ENCODE peak calls at places on chromosomes 13 and 19, in nine cellular contexts. One of them, this sample, is unnamed.

GRCh38 chr13:93466502-93467036 is 240.0 kb downstream of the GPC6 start:
- DNase-seq in NCI-H1105: no peak
- DNase-seq in stimulated activated CD4-positive, alpha-beta T cell treated with anti-CD3 and anti-CD28 coated beads, Interleukin-2, amount 100 ng/mL, for 24 hours: no peak
- DNase-seq in aorta: no peak
- DNase-seq in H7: no peak
- DNase-seq in activated CD4-positive, alpha-beta T cell treated with anti-CD3 and anti-CD28 coated beads, Interleukin-2, amount 50 U/mL, for 4 hours: no peak
- DNase-seq in RKO: no peak
- DNase-seq in NCI-H1436 treated with DMSO at 0.1 percent for 48 hours: no peak
- DNase-seq in tibial nerve: no peak
- DNase-seq in this sample: no peak

GRCh38 chr13:95185851-95186250 is 115.4 kb downstream of the ABCC4 start:
- DNase-seq in NCI-H1105: no peak
- DNase-seq in stimulated activated CD4-positive, alpha-beta T cell treated with anti-CD3 and anti-CD28 coated beads, Interleukin-2, amount 100 ng/mL, for 24 hours: peak
- DNase-seq in aorta: no peak
- DNase-seq in H7: no peak
- DNase-seq in activated CD4-positive, alpha-beta T cell treated with anti-CD3 and anti-CD28 coated beads, Interleukin-2, amount 50 U/mL, for 4 hours: peak
- DNase-seq in RKO: no peak
- DNase-seq in NCI-H1436 treated with DMSO at 0.1 percent for 48 hours: no peak
- DNase-seq in tibial nerve: no peak
- DNase-seq in this sample: no peak

GRCh38 chr13:35552172-35552844 is 75.8 kb upstream of the MAB21L1 start:
- DNase-seq in NCI-H1105: no peak
- DNase-seq in stimulated activated CD4-positive, alpha-beta T cell treated with anti-CD3 and anti-CD28 coated beads, Interleukin-2, amount 100 ng/mL, for 24 hours: no peak
- DNase-seq in aorta: no peak
- DNase-seq in H7: no peak
- DNase-seq in activated CD4-positive, alpha-beta T cell treated with anti-CD3 and anti-CD28 coated beads, Interleukin-2, amount 50 U/mL, for 4 hours: no peak
- DNase-seq in RKO: no peak
- DNase-seq in NCI-H1436 treated with DMSO at 0.1 percent for 48 hours: no peak
- DNase-seq in tibial nerve: no peak
- DNase-seq in this sample: no peak

GRCh38 chr19:4730740-4731171 is 7.1 kb upstream of the DPP9 start:
- DNase-seq in NCI-H1105: no peak
- DNase-seq in stimulated activated CD4-positive, alpha-beta T cell treated with anti-CD3 and anti-CD28 coated beads, Interleukin-2, amount 100 ng/mL, for 24 hours: peak
- DNase-seq in aorta: no peak
- DNase-seq in H7: peak
- DNase-seq in activated CD4-positive, alpha-beta T cell treated with anti-CD3 and anti-CD28 coated beads, Interleukin-2, amount 50 U/mL, for 4 hours: peak
- DNase-seq in RKO: no peak
- DNase-seq in NCI-H1436 treated with DMSO at 0.1 percent for 48 hours: no peak
- DNase-seq in tibial nerve: no peak
- DNase-seq in this sample: no peak

GRCh38 chr19:42816901-42817300 is 51.4 kb upstream of the PSG8 start:
- DNase-seq in NCI-H1105: no peak
- DNase-seq in stimulated activated CD4-positive, alpha-beta T cell treated with anti-CD3 and anti-CD28 coated beads, Interleukin-2, amount 100 ng/mL, for 24 hours: no peak
- DNase-seq in aorta: no peak
- DNase-seq in H7: no peak
- DNase-seq in activated CD4-positive, alpha-beta T cell treated with anti-CD3 and anti-CD28 coated beads, Interleukin-2, amount 50 U/mL, for 4 hours: no peak
- DNase-seq in RKO: no peak
- DNase-seq in NCI-H1436 treated with DMSO at 0.1 percent for 48 hours: no peak
- DNase-seq in tibial nerve: no peak
- DNase-seq in this sample: no peak

GRCh38 chr19:18814063-18814462 is 17.7 kb upstream of the UPF1 start:
- DNase-seq in NCI-H1105: no peak
- DNase-seq in stimulated activated CD4-positive, alpha-beta T cell treated with anti-CD3 and anti-CD28 coated beads, Interleukin-2, amount 100 ng/mL, for 24 hours: no peak
- DNase-seq in aorta: peak
- DNase-seq in H7: no peak
- DNase-seq in activated CD4-positive, alpha-beta T cell treated with anti-CD3 and anti-CD28 coated beads, Interleukin-2, amount 50 U/mL, for 4 hours: no peak
- DNase-seq in RKO: no peak
- DNase-seq in NCI-H1436 treated with DMSO at 0.1 percent for 48 hours: no peak
- DNase-seq in tibial nerve: peak
- DNase-seq in this sample: no peak

GRCh38 chr13:73107459-73107858 is 48.7 kb downstream of the KLF5 start:
- DNase-seq in NCI-H1105: no peak
- DNase-seq in stimulated activated CD4-positive, alpha-beta T cell treated with anti-CD3 and anti-CD28 coated beads, Interleukin-2, amount 100 ng/mL, for 24 hours: no peak
- DNase-seq in aorta: no peak
- DNase-seq in H7: no peak
- DNase-seq in activated CD4-positive, alpha-beta T cell treated with anti-CD3 and anti-CD28 coated beads, Interleukin-2, amount 50 U/mL, for 4 hours: no peak
- DNase-seq in RKO: no peak
- DNase-seq in NCI-H1436 treated with DMSO at 0.1 percent for 48 hours: no peak
- DNase-seq in tibial nerve: no peak
- DNase-seq in this sample: no peak

GRCh38 chr13:39268398-39268797 is 230.1 kb downstream of the NHLRC3 start:
- DNase-seq in NCI-H1105: no peak
- DNase-seq in stimulated activated CD4-positive, alpha-beta T cell treated with anti-CD3 and anti-CD28 coated beads, Interleukin-2, amount 100 ng/mL, for 24 hours: no peak
- DNase-seq in aorta: no peak
- DNase-seq in H7: no peak
- DNase-seq in activated CD4-positive, alpha-beta T cell treated with anti-CD3 and anti-CD28 coated beads, Interleukin-2, amount 50 U/mL, for 4 hours: no peak
- DNase-seq in RKO: no peak
- DNase-seq in NCI-H1436 treated with DMSO at 0.1 percent for 48 hours: no peak
- DNase-seq in tibial nerve: no peak
- DNase-seq in this sample: no peak

GRCh38 chr13:50410921-50411712 is 395.9 kb downstream of the KCNRG start:
- DNase-seq in NCI-H1105: no peak
- DNase-seq in stimulated activated CD4-positive, alpha-beta T cell treated with anti-CD3 and anti-CD28 coated beads, Interleukin-2, amount 100 ng/mL, for 24 hours: peak
- DNase-seq in aorta: peak
- DNase-seq in H7: no peak
- DNase-seq in activated CD4-positive, alpha-beta T cell treated with anti-CD3 and anti-CD28 coated beads, Interleukin-2, amount 50 U/mL, for 4 hours: no peak
- DNase-seq in RKO: peak
- DNase-seq in NCI-H1436 treated with DMSO at 0.1 percent for 48 hours: no peak
- DNase-seq in tibial nerve: no peak
- DNase-seq in this sample: no peak

GRCh38 chr13:40187324-40187795 is 479.1 kb downstream of the FOXO1 start:
- DNase-seq in NCI-H1105: no peak
- DNase-seq in stimulated activated CD4-positive, alpha-beta T cell treated with anti-CD3 and anti-CD28 coated beads, Interleukin-2, amount 100 ng/mL, for 24 hours: peak
- DNase-seq in aorta: no peak
- DNase-seq in H7: no peak
- DNase-seq in activated CD4-positive, alpha-beta T cell treated with anti-CD3 and anti-CD28 coated beads, Interleukin-2, amount 50 U/mL, for 4 hours: peak
- DNase-seq in RKO: no peak
- DNase-seq in NCI-H1436 treated with DMSO at 0.1 percent for 48 hours: no peak
- DNase-seq in tibial nerve: no peak
- DNase-seq in this sample: no peak

GRCh38 chr19:41097302-41097701 is 9.1 kb downstream of the CYP2A13 start:
- DNase-seq in NCI-H1105: no peak
- DNase-seq in stimulated activated CD4-positive, alpha-beta T cell treated with anti-CD3 and anti-CD28 coated beads, Interleukin-2, amount 100 ng/mL, for 24 hours: no peak
- DNase-seq in aorta: no peak
- DNase-seq in H7: no peak
- DNase-seq in activated CD4-positive, alpha-beta T cell treated with anti-CD3 and anti-CD28 coated beads, Interleukin-2, amount 50 U/mL, for 4 hours: no peak
- DNase-seq in RKO: no peak
- DNase-seq in NCI-H1436 treated with DMSO at 0.1 percent for 48 hours: no peak
- DNase-seq in tibial nerve: no peak
- DNase-seq in this sample: no peak

GRCh38 chr13:95643471-95643813 is 1.1 kb downstream of the DZIP1 start:
- DNase-seq in NCI-H1105: peak
- DNase-seq in stimulated activated CD4-positive, alpha-beta T cell treated with anti-CD3 and anti-CD28 coated beads, Interleukin-2, amount 100 ng/mL, for 24 hours: no peak
- DNase-seq in aorta: no peak
- DNase-seq in H7: no peak
- DNase-seq in activated CD4-positive, alpha-beta T cell treated with anti-CD3 and anti-CD28 coated beads, Interleukin-2, amount 50 U/mL, for 4 hours: no peak
- DNase-seq in RKO: no peak
- DNase-seq in NCI-H1436 treated with DMSO at 0.1 percent for 48 hours: no peak
- DNase-seq in tibial nerve: no peak
- DNase-seq in this sample: peak

GRCh38 chr19:34375598-34375997 is 10.6 kb downstream of the GPI start:
- DNase-seq in NCI-H1105: no peak
- DNase-seq in stimulated activated CD4-positive, alpha-beta T cell treated with anti-CD3 and anti-CD28 coated beads, Interleukin-2, amount 100 ng/mL, for 24 hours: no peak
- DNase-seq in aorta: no peak
- DNase-seq in H7: no peak
- DNase-seq in activated CD4-positive, alpha-beta T cell treated with anti-CD3 and anti-CD28 coated beads, Interleukin-2, amount 50 U/mL, for 4 hours: no peak
- DNase-seq in RKO: no peak
- DNase-seq in NCI-H1436 treated with DMSO at 0.1 percent for 48 hours: no peak
- DNase-seq in tibial nerve: no peak
- DNase-seq in this sample: no peak

GRCh38 chr19:43290568-43291359 is 21.4 kb upstream of the PSG9 start:
- DNase-seq in NCI-H1105: no peak
- DNase-seq in stimulated activated CD4-positive, alpha-beta T cell treated with anti-CD3 and anti-CD28 coated beads, Interleukin-2, amount 100 ng/mL, for 24 hours: peak
- DNase-seq in aorta: no peak
- DNase-seq in H7: no peak
- DNase-seq in activated CD4-positive, alpha-beta T cell treated with anti-CD3 and anti-CD28 coated beads, Interleukin-2, amount 50 U/mL, for 4 hours: no peak
- DNase-seq in RKO: no peak
- DNase-seq in NCI-H1436 treated with DMSO at 0.1 percent for 48 hours: no peak
- DNase-seq in tibial nerve: no peak
- DNase-seq in this sample: no peak

GRCh38 chr13:51397262-51397933 is 55.4 kb downstream of the INTS6 start:
- DNase-seq in NCI-H1105: no peak
- DNase-seq in stimulated activated CD4-positive, alpha-beta T cell treated with anti-CD3 and anti-CD28 coated beads, Interleukin-2, amount 100 ng/mL, for 24 hours: no peak
- DNase-seq in aorta: peak
- DNase-seq in H7: peak
- DNase-seq in activated CD4-positive, alpha-beta T cell treated with anti-CD3 and anti-CD28 coated beads, Interleukin-2, amount 50 U/mL, for 4 hours: no peak
- DNase-seq in RKO: no peak
- DNase-seq in NCI-H1436 treated with DMSO at 0.1 percent for 48 hours: no peak
- DNase-seq in tibial nerve: peak
- DNase-seq in this sample: no peak

GRCh38 chr19:42201489-42202289 is 15.8 kb downstream of the DEDD2 start:
- DNase-seq in NCI-H1105: no peak
- DNase-seq in stimulated activated CD4-positive, alpha-beta T cell treated with anti-CD3 and anti-CD28 coated beads, Interleukin-2, amount 100 ng/mL, for 24 hours: peak
- DNase-seq in aorta: peak
- DNase-seq in H7: no peak
- DNase-seq in activated CD4-positive, alpha-beta T cell treated with anti-CD3 and anti-CD28 coated beads, Interleukin-2, amount 50 U/mL, for 4 hours: no peak
- DNase-seq in RKO: no peak
- DNase-seq in NCI-H1436 treated with DMSO at 0.1 percent for 48 hours: no peak
- DNase-seq in tibial nerve: no peak
- DNase-seq in this sample: no peak

GRCh38 chr19:50563597-50563996 is 4.6 kb downstream of the LRRC4B start:
- DNase-seq in NCI-H1105: no peak
- DNase-seq in stimulated activated CD4-positive, alpha-beta T cell treated with anti-CD3 and anti-CD28 coated beads, Interleukin-2, amount 100 ng/mL, for 24 hours: no peak
- DNase-seq in aorta: no peak
- DNase-seq in H7: peak
- DNase-seq in activated CD4-positive, alpha-beta T cell treated with anti-CD3 and anti-CD28 coated beads, Interleukin-2, amount 50 U/mL, for 4 hours: no peak
- DNase-seq in RKO: no peak
- DNase-seq in NCI-H1436 treated with DMSO at 0.1 percent for 48 hours: no peak
- DNase-seq in tibial nerve: no peak
- DNase-seq in this sample: no peak

GRCh38 chr19:934197-934840 is 8.5 kb downstream of the ARID3A start:
- DNase-seq in NCI-H1105: no peak
- DNase-seq in stimulated activated CD4-positive, alpha-beta T cell treated with anti-CD3 and anti-CD28 coated beads, Interleukin-2, amount 100 ng/mL, for 24 hours: no peak
- DNase-seq in aorta: no peak
- DNase-seq in H7: no peak
- DNase-seq in activated CD4-positive, alpha-beta T cell treated with anti-CD3 and anti-CD28 coated beads, Interleukin-2, amount 50 U/mL, for 4 hours: no peak
- DNase-seq in RKO: no peak
- DNase-seq in NCI-H1436 treated with DMSO at 0.1 percent for 48 hours: no peak
- DNase-seq in tibial nerve: no peak
- DNase-seq in this sample: peak

GRCh38 chr13:111943229-111943795 is 123.6 kb upstream of the SOX1 start:
- DNase-seq in NCI-H1105: no peak
- DNase-seq in stimulated activated CD4-positive, alpha-beta T cell treated with anti-CD3 and anti-CD28 coated beads, Interleukin-2, amount 100 ng/mL, for 24 hours: no peak
- DNase-seq in aorta: no peak
- DNase-seq in H7: no peak
- DNase-seq in activated CD4-positive, alpha-beta T cell treated with anti-CD3 and anti-CD28 coated beads, Interleukin-2, amount 50 U/mL, for 4 hours: no peak
- DNase-seq in RKO: no peak
- DNase-seq in NCI-H1436 treated with DMSO at 0.1 percent for 48 hours: no peak
- DNase-seq in tibial nerve: no peak
- DNase-seq in this sample: no peak

GRCh38 chr13:42592915-42593718 is 19.2 kb downstream of the TNFSF11 start:
- DNase-seq in NCI-H1105: no peak
- DNase-seq in stimulated activated CD4-positive, alpha-beta T cell treated with anti-CD3 and anti-CD28 coated beads, Interleukin-2, amount 100 ng/mL, for 24 hours: no peak
- DNase-seq in aorta: no peak
- DNase-seq in H7: peak
- DNase-seq in activated CD4-positive, alpha-beta T cell treated with anti-CD3 and anti-CD28 coated beads, Interleukin-2, amount 50 U/mL, for 4 hours: no peak
- DNase-seq in RKO: no peak
- DNase-seq in NCI-H1436 treated with DMSO at 0.1 percent for 48 hours: no peak
- DNase-seq in tibial nerve: no peak
- DNase-seq in this sample: no peak

GRCh38 chr13:55341891-55342290 is 1798.8 kb upstream of the PRR20A start:
- DNase-seq in NCI-H1105: no peak
- DNase-seq in stimulated activated CD4-positive, alpha-beta T cell treated with anti-CD3 and anti-CD28 coated beads, Interleukin-2, amount 100 ng/mL, for 24 hours: no peak
- DNase-seq in aorta: no peak
- DNase-seq in H7: no peak
- DNase-seq in activated CD4-positive, alpha-beta T cell treated with anti-CD3 and anti-CD28 coated beads, Interleukin-2, amount 50 U/mL, for 4 hours: no peak
- DNase-seq in RKO: no peak
- DNase-seq in NCI-H1436 treated with DMSO at 0.1 percent for 48 hours: no peak
- DNase-seq in tibial nerve: no peak
- DNase-seq in this sample: no peak

GRCh38 chr13:44128522-44128921 is 245.1 kb upstream of the SERP2 start:
- DNase-seq in NCI-H1105: no peak
- DNase-seq in stimulated activated CD4-positive, alpha-beta T cell treated with anti-CD3 and anti-CD28 coated beads, Interleukin-2, amount 100 ng/mL, for 24 hours: no peak
- DNase-seq in aorta: no peak
- DNase-seq in H7: no peak
- DNase-seq in activated CD4-positive, alpha-beta T cell treated with anti-CD3 and anti-CD28 coated beads, Interleukin-2, amount 50 U/mL, for 4 hours: no peak
- DNase-seq in RKO: no peak
- DNase-seq in NCI-H1436 treated with DMSO at 0.1 percent for 48 hours: no peak
- DNase-seq in tibial nerve: no peak
- DNase-seq in this sample: no peak

GRCh38 chr19:54035215-54036178 is 28.2 kb downstream of the VSTM1 start:
- DNase-seq in NCI-H1105: no peak
- DNase-seq in stimulated activated CD4-positive, alpha-beta T cell treated with anti-CD3 and anti-CD28 coated beads, Interleukin-2, amount 100 ng/mL, for 24 hours: no peak
- DNase-seq in aorta: no peak
- DNase-seq in H7: peak
- DNase-seq in activated CD4-positive, alpha-beta T cell treated with anti-CD3 and anti-CD28 coated beads, Interleukin-2, amount 50 U/mL, for 4 hours: no peak
- DNase-seq in RKO: peak
- DNase-seq in NCI-H1436 treated with DMSO at 0.1 percent for 48 hours: no peak
- DNase-seq in tibial nerve: no peak
- DNase-seq in this sample: no peak

GRCh38 chr13:20191902-20192469 is 752 bp downstream of the GJB2 start:
- DNase-seq in NCI-H1105: no peak
- DNase-seq in stimulated activated CD4-positive, alpha-beta T cell treated with anti-CD3 and anti-CD28 coated beads, Interleukin-2, amount 100 ng/mL, for 24 hours: no peak
- DNase-seq in aorta: no peak
- DNase-seq in H7: peak
- DNase-seq in activated CD4-positive, alpha-beta T cell treated with anti-CD3 and anti-CD28 coated beads, Interleukin-2, amount 50 U/mL, for 4 hours: no peak
- DNase-seq in RKO: no peak
- DNase-seq in NCI-H1436 treated with DMSO at 0.1 percent for 48 hours: no peak
- DNase-seq in tibial nerve: no peak
- DNase-seq in this sample: no peak

GRCh38 chr13:105804561-105805190 is 730.8 kb downstream of the EFNB2 start:
- DNase-seq in NCI-H1105: no peak
- DNase-seq in stimulated activated CD4-positive, alpha-beta T cell treated with anti-CD3 and anti-CD28 coated beads, Interleukin-2, amount 100 ng/mL, for 24 hours: no peak
- DNase-seq in aorta: peak
- DNase-seq in H7: no peak
- DNase-seq in activated CD4-positive, alpha-beta T cell treated with anti-CD3 and anti-CD28 coated beads, Interleukin-2, amount 50 U/mL, for 4 hours: no peak
- DNase-seq in RKO: peak
- DNase-seq in NCI-H1436 treated with DMSO at 0.1 percent for 48 hours: no peak
- DNase-seq in tibial nerve: no peak
- DNase-seq in this sample: no peak

GRCh38 chr13:95217920-95218830 is 83.1 kb downstream of the ABCC4 start:
- DNase-seq in NCI-H1105: no peak
- DNase-seq in stimulated activated CD4-positive, alpha-beta T cell treated with anti-CD3 and anti-CD28 coated beads, Interleukin-2, amount 100 ng/mL, for 24 hours: no peak
- DNase-seq in aorta: no peak
- DNase-seq in H7: no peak
- DNase-seq in activated CD4-positive, alpha-beta T cell treated with anti-CD3 and anti-CD28 coated beads, Interleukin-2, amount 50 U/mL, for 4 hours: no peak
- DNase-seq in RKO: no peak
- DNase-seq in NCI-H1436 treated with DMSO at 0.1 percent for 48 hours: no peak
- DNase-seq in tibial nerve: no peak
- DNase-seq in this sample: no peak

GRCh38 chr19:4754248-4754647 is 30.6 kb upstream of the DPP9 start:
- DNase-seq in NCI-H1105: no peak
- DNase-seq in stimulated activated CD4-positive, alpha-beta T cell treated with anti-CD3 and anti-CD28 coated beads, Interleukin-2, amount 100 ng/mL, for 24 hours: no peak
- DNase-seq in aorta: no peak
- DNase-seq in H7: no peak
- DNase-seq in activated CD4-positive, alpha-beta T cell treated with anti-CD3 and anti-CD28 coated beads, Interleukin-2, amount 50 U/mL, for 4 hours: no peak
- DNase-seq in RKO: no peak
- DNase-seq in NCI-H1436 treated with DMSO at 0.1 percent for 48 hours: no peak
- DNase-seq in tibial nerve: no peak
- DNase-seq in this sample: no peak

GRCh38 chr19:56538761-56539263 is at the start of gene ZFP28:
- DNase-seq in NCI-H1105: no peak
- DNase-seq in stimulated activated CD4-positive, alpha-beta T cell treated with anti-CD3 and anti-CD28 coated beads, Interleukin-2, amount 100 ng/mL, for 24 hours: peak
- DNase-seq in aorta: peak
- DNase-seq in H7: peak
- DNase-seq in activated CD4-positive, alpha-beta T cell treated with anti-CD3 and anti-CD28 coated beads, Interleukin-2, amount 50 U/mL, for 4 hours: no peak
- DNase-seq in RKO: no peak
- DNase-seq in NCI-H1436 treated with DMSO at 0.1 percent for 48 hours: peak
- DNase-seq in tibial nerve: peak
- DNase-seq in this sample: peak

GRCh38 chr19:10701955-10702307 is 692 bp downstream of the QTRT1 start:
- DNase-seq in NCI-H1105: peak
- DNase-seq in stimulated activated CD4-positive, alpha-beta T cell treated with anti-CD3 and anti-CD28 coated beads, Interleukin-2, amount 100 ng/mL, for 24 hours: peak
- DNase-seq in aorta: no peak
- DNase-seq in H7: peak
- DNase-seq in activated CD4-positive, alpha-beta T cell treated with anti-CD3 and anti-CD28 coated beads, Interleukin-2, amount 50 U/mL, for 4 hours: no peak
- DNase-seq in RKO: peak
- DNase-seq in NCI-H1436 treated with DMSO at 0.1 percent for 48 hours: no peak
- DNase-seq in tibial nerve: no peak
- DNase-seq in this sample: peak

GRCh38 chr19:31119951-31120690 is 229.1 kb downstream of the TSHZ3 start:
- DNase-seq in NCI-H1105: no peak
- DNase-seq in stimulated activated CD4-positive, alpha-beta T cell treated with anti-CD3 and anti-CD28 coated beads, Interleukin-2, amount 100 ng/mL, for 24 hours: no peak
- DNase-seq in aorta: no peak
- DNase-seq in H7: no peak
- DNase-seq in activated CD4-positive, alpha-beta T cell treated with anti-CD3 and anti-CD28 coated beads, Interleukin-2, amount 50 U/mL, for 4 hours: no peak
- DNase-seq in RKO: no peak
- DNase-seq in NCI-H1436 treated with DMSO at 0.1 percent for 48 hours: no peak
- DNase-seq in tibial nerve: no peak
- DNase-seq in this sample: no peak

GRCh38 chr13:36858285-36858684 is 39.3 kb downstream of the RFXAP start:
- DNase-seq in NCI-H1105: peak
- DNase-seq in stimulated activated CD4-positive, alpha-beta T cell treated with anti-CD3 and anti-CD28 coated beads, Interleukin-2, amount 100 ng/mL, for 24 hours: no peak
- DNase-seq in aorta: no peak
- DNase-seq in H7: peak
- DNase-seq in activated CD4-positive, alpha-beta T cell treated with anti-CD3 and anti-CD28 coated beads, Interleukin-2, amount 50 U/mL, for 4 hours: no peak
- DNase-seq in RKO: peak
- DNase-seq in NCI-H1436 treated with DMSO at 0.1 percent for 48 hours: no peak
- DNase-seq in tibial nerve: peak
- DNase-seq in this sample: peak

This sample was measured in SHP77.